ENCODE peak calls at places on chromosomes 16 and 17, in six cellular contexts. G, Q, T, X, B and A are unnamed samples.

GRCh38 chr16:66458292-66458691 is 31.2 kb downstream of the BEAN1 start:
- DNase-seq in Q (no peak), G (no peak), X (no peak), B (no peak), T (no peak), A (no peak)

GRCh38 chr16:50629334-50629733 is 51.8 kb downstream of the SNX20 start:
- DNase-seq in Q (no peak), G (no peak), X (no peak), B (peak; percentile 8), T (no peak), A (no peak)

GRCh38 chr17:42422958-42423712 is at the start of gene CAVIN1:
- DNase-seq in Q (peak; percentile 24), B (peak; percentile 99), G (peak; percentile 12), T (peak; percentile 55), X (peak; percentile 28), A (peak; percentile 100)

GRCh38 chr17:4901648-4902344 is 1.1 kb downstream of the CHRNE start:
- DNase-seq in T (no peak), Q (no peak), X (no peak), B (peak; percentile 63), G (no peak), A (peak; percentile 35)

GRCh38 chr17:28891201-28891600 is 6.3 kb downstream of the FLOT2 start:
- DNase-seq in B (no peak), G (no peak), X (no peak), Q (no peak), T (no peak), A (no peak)

GRCh38 chr16:88072571-88073001 is 121.4 kb downstream of the BANP start:
- DNase-seq in G (no peak), T (no peak), B (peak; percentile 18), X (no peak), Q (no peak), A (no peak)

GRCh38 chr17:74466111-74466784 is at the start of gene CD300A:
- DNase-seq in X (no peak), B (peak; percentile 67), T (no peak), Q (no peak), G (peak; percentile 98), A (no peak)

GRCh38 chr16:1019934-1020305 is 38.4 kb downstream of the SOX8 start:
- DNase-seq in X (no peak), G (no peak), B (no peak), T (no peak), Q (no peak), A (no peak)

GRCh38 chr16:85326113-85326793 is 214.0 kb upstream of the CIBAR2 start:
- DNase-seq in B (no peak), Q (no peak), T (no peak), G (peak; percentile 35), X (no peak), A (no peak)

GRCh38 chr17:65593870-65594584 is 32.6 kb upstream of the AXIN2 start:
- DNase-seq in G (no peak), T (no peak), Q (no peak), B (no peak), X (no peak), A (no peak)

GRCh38 chr16:21666772-21667171 is 3.0 kb downstream of the OTOA start:
- DNase-seq in T (no peak), X (no peak), B (no peak), G (no peak), Q (no peak), A (no peak)

GRCh38 chr16:4894276-4895150 is 42.4 kb downstream of the PPL start:
- DNase-seq in X (no peak), B (no peak), T (no peak), G (no peak), Q (peak; percentile 71), A (no peak)

GRCh38 chr17:55561316-55561972 is 50.2 kb upstream of the SMIM36 start:
- DNase-seq in Q (no peak), G (no peak), X (no peak), B (no peak), T (no peak), A (no peak)

GRCh38 chr16:81940781-81941560 is 70.3 kb downstream of the SDR42E1 start:
- DNase-seq in G (peak; percentile 68), B (no peak), T (no peak), Q (no peak), X (no peak), A (no peak)

GRCh38 chr16:1053700-1054368 is 18.7 kb upstream of the SSTR5 start:
- DNase-seq in X (no peak), B (no peak), T (no peak), Q (no peak), G (no peak), A (no peak)

GRCh38 chr16:84356591-84357116 is 11.7 kb upstream of the ATP2C2 start:
- DNase-seq in T (no peak), B (no peak), G (no peak), X (no peak), Q (no peak), A (no peak)

GRCh38 chr17:7293821-7294613 is 422 bp downstream of the YBX2 start:
- DNase-seq in Q (no peak), X (peak; percentile 39), B (no peak), T (no peak), G (no peak), A (peak; percentile 31)

GRCh38 chr16:56321159-56321558 is 104.2 kb downstream of the AMFR start:
- DNase-seq in Q (no peak), T (no peak), X (no peak), B (no peak), G (no peak), A (no peak)

GRCh38 chr16:67563708-67564468 is 1.6 kb downstream of the CTCF start:
- DNase-seq in X (no peak), Q (no peak), G (peak; percentile 52), B (peak; percentile 53), T (no peak), A (peak; percentile 87)

GRCh38 chr16:56793504-56793903 is 63.6 kb downstream of the NUP93 start:
- DNase-seq in B (no peak), X (no peak), Q (peak; percentile 20), T (no peak), G (peak; percentile 50), A (no peak)

GRCh38 chr16:80986557-80986956 is 20.1 kb downstream of the CMC2 start:
- DNase-seq in X (no peak), T (no peak), B (no peak), Q (no peak), G (no peak), A (no peak)

GRCh38 chr17:16439867-16440351 is 24.5 kb downstream of the TRPV2 start:
- DNase-seq in Q (no peak), T (no peak), B (no peak), X (no peak), G (no peak), A (no peak)